ENCODE peak calls at places on chromosomes 11 and 22, in four cellular contexts. R is PC-9, N is ovary, L is IMR-90. S is an unnamed sample.

GRCh38 chr22:34019190-34019845 is 99.0 kb upstream of the LARGE1 start:
- DNase-seq in R (no peak), N (no peak), L (no peak), S (no peak)

GRCh38 chr22:37053310-37054077 is 2.0 kb downstream of the KCTD17 start:
- DNase-seq in R (no peak), N (no peak), L (no peak), S (no peak)

GRCh38 chr11:110529043-110529442 is 99.3 kb downstream of the FDX1 start:
- DNase-seq in R (peak; percentile 32), N (no peak), L (no peak), S (no peak)

GRCh38 chr11:115279831-115280761 is 224.1 kb downstream of the CADM1 start:
- DNase-seq in R (no peak), N (no peak), L (peak; percentile 91), S (no peak)

GRCh38 chr11:74459584-74459983 is 7.8 kb downstream of the KCNE3 start:
- DNase-seq in R (no peak), N (no peak), L (no peak), S (no peak)

GRCh38 chr22:41369089-41369745 is 12.5 kb upstream of the TEF start:
- DNase-seq in R (no peak), N (no peak), L (no peak), S (no peak)

GRCh38 chr11:74033046-74033445 is 24.2 kb upstream of the UCP3 start:
- DNase-seq in R (no peak), N (no peak), L (no peak), S (no peak)

GRCh38 chr11:110855246-110855645 is 143.0 kb upstream of the ARHGAP20 start:
- DNase-seq in R (no peak), N (no peak), L (no peak), S (no peak)

GRCh38 chr22:45771711-45772110 is 100.1 kb downstream of the ATXN10 start:
- DNase-seq in R (no peak), N (no peak), L (no peak), S (no peak)
- H3K4me1 ChIP-seq in R (peaks cover 20% of the 10 kb centered on the region), N (no peaks in the 10 kb centered on the region), L (no peaks in the 10 kb centered on the region), S (peaks cover 1% of the 10 kb centered on the region)

DNA sequence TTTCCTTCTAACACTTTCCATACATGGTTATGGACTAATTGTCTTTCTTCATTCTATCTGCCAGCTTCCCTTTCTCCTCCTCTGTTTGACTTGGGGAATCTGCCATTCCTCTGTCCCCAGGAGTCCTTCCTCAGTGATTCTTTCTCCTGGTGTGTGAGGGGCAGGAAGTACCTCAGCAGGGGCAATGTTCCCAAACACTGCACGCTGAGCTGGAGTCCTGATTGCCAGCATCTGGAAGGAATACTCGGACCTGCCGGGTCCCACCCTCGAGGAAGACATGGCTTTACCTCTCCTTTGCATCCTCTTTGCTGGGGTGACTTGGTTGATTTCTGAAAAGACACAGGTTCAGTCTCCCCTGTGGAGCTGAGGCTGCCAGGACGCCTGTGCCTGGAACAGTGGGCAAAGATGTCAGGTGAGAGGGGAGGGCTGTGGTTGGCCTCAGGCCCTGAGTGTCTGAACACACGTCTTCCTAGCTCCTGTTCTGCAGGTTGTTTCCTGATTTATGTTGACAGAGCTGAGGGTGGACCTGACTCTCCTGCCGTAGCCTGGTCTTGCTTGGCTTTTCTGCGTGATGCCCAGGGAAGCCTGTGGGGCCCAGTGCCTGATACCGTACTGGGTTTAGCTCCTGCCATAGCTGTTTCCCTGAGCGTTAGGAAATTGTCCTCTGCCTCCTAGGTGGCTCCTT is 4.3 kb downstream of the COX8A start:
- DNase-seq in R (no peak), N (no peak), L (no peak), S (no peak)
- H3K4me1 ChIP-seq in R (peaks cover 13% of the 10 kb centered on the region), N (peaks cover 15% of the 10 kb centered on the region), L (peaks cover 13% of the 10 kb centered on the region), S (no peaks in the 10 kb centered on the region)

GRCh38 chr11:131095501-131096185 is 179.4 kb upstream of the SNX19 start:
- DNase-seq in R (no peak), N (no peak), L (no peak), S (no peak)

GRCh38 chr11:131099746-131100145 is 183.5 kb upstream of the SNX19 start:
- DNase-seq in R (no peak), N (no peak), L (peak; percentile 36), S (no peak)

GRCh38 chr11:131094828-131095227 is 178.5 kb upstream of the SNX19 start:
- DNase-seq in R (no peak), N (no peak), L (no peak), S (no peak)

DNA sequence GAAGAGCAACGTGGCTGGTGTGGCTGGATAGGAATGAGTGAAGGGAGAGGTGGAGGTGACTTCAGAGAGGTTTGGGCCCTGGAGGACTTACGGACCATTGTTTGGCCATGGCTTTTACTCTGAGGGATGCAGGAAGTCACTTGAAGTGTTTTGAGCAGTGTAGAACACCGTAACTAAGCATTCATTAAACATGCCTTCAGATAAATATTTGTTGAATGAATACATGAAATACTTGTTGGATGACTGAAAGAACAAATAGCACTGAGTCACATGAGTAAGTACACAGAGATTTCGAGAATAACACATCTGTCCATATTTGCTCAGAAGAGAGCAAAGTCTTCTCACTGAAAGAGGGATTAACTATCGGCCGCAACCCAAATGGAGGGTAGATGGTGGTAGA is 182.7 kb upstream of the SNX19 start:
- DNase-seq in R (peak; percentile 55), N (no peak), L (peak; percentile 77), S (peak; percentile 73)
- H3K4me1 ChIP-seq in R (no peaks in the 10 kb centered on the region), N (no peaks in the 10 kb centered on the region), L (peaks cover 11% of the 10 kb centered on the region), S (no peaks in the 10 kb centered on the region)

GRCh38 chr11:64391839-64392238 is 32.9 kb downstream of the RPS6KA4 start:
- DNase-seq in R (no peak), N (no peak), L (no peak), S (no peak)
- H3K4me1 ChIP-seq in R (peaks cover 6% of the 10 kb centered on the region), N (no peaks in the 10 kb centered on the region), L (peaks cover 3% of the 10 kb centered on the region), S (no peaks in the 10 kb centered on the region)

S was measured in foreskin keratinocyte.